ENCODE peak calls at places on chromosomes 13 and 19, in ten cellular contexts. F is cardiac muscle cell; A is stimulated activated CD8-positive, alpha-beta memory T cell treated with anti-CD3 and anti-CD28 coated beads, Interleukin-2, amount 100 ng/mL, for 48 hours; K is HCEC 1CT; Y is fibroblast of pulmonary artery; P is GM03348; B is NCI-H1930; E is GM10248; D is activated CD8-positive, alpha-beta memory T cell treated with anti-CD3 and anti-CD28 coated beads for 1 hour; S is GM13977. X is an unnamed sample.

GRCh38 chr13:26759156-26759906 is 1.3 kb downstream of the GPR12 start:
- DNase-seq in F (no peak), D (no peak), S (no peak), P (no peak), A (no peak), K (no peak), Y (no peak), E (no peak), B (no peak), X (no peak)

GRCh38 chr19:47005164-47005641 is 14.4 kb upstream of the NPAS1 start:
- DNase-seq in S (no peak), E (no peak), F (no peak), Y (no peak), D (no peak), K (no peak), A (no peak), P (no peak), B (no peak), X (no peak)

GRCh38 chr13:111042661-111043226 is 72.4 kb upstream of the ARHGEF7 start:
- DNase-seq in B (no peak), P (no peak), Y (no peak), E (no peak), S (no peak), F (no peak), A (no peak), K (no peak), D (no peak), X (no peak)

GRCh38 chr19:3028305-3029069 is 593 bp downstream of the TLE2 start:
- DNase-seq in P (no peak), K (no peak), F (no peak), Y (no peak), D (no peak), S (no peak), B (no peak), E (no peak), A (no peak), X (no peak)

GRCh38 chr13:98480915-98481510 is 95.9 kb downstream of the STK24 start:
- DNase-seq in A (peak), P (no peak), Y (no peak), E (peak), K (no peak), D (no peak), B (no peak), F (peak), S (peak), X (peak)

GRCh38 chr13:110350509-110350908 is 43.4 kb downstream of the COL4A2 start:
- DNase-seq in P (no peak), B (no peak), Y (no peak), K (no peak), E (no peak), S (no peak), A (no peak), F (no peak), D (no peak), X (no peak)

GRCh38 chr13:74555291-74556001 is 421.2 kb upstream of the KLF12 start:
- DNase-seq in Y (no peak), B (no peak), A (no peak), D (no peak), S (no peak), E (no peak), F (no peak), P (no peak), K (no peak), X (no peak)

GRCh38 chr19:11168568-11168967 is 13.0 kb upstream of the SPC24 start:
- DNase-seq in E (no peak), D (no peak), P (peak), B (no peak), K (peak), A (no peak), Y (peak), S (no peak), F (peak), X (no peak)

GRCh38 chr13:45325806-45326205 is 15.2 kb downstream of the TPT1 start:
- DNase-seq in A (no peak), D (no peak), K (peak), E (no peak), P (peak), S (no peak), B (no peak), Y (peak), F (peak), X (no peak)

GRCh38 chr13:110468986-110469495 is 92.5 kb downstream of the RAB20 start:
- DNase-seq in Y (no peak), F (no peak), S (no peak), K (no peak), D (no peak), E (no peak), P (no peak), B (no peak), A (no peak), X (no peak)

GRCh38 chr13:75153834-75154233 is 328.1 kb downstream of the TBC1D4 start:
- DNase-seq in S (no peak), F (peak), D (no peak), A (no peak), B (no peak), Y (peak), P (peak), K (no peak), E (no peak), X (no peak)

GRCh38 chr13:80011448-80012212 is 329.3 kb downstream of the SPRY2 start:
- DNase-seq in K (no peak), B (no peak), Y (peak), E (no peak), S (no peak), D (no peak), F (peak), A (no peak), P (no peak), X (no peak)

GRCh38 chr13:107277911-107278310 is 710.0 kb upstream of the ARGLU1 start:
- DNase-seq in F (no peak), B (no peak), K (peak), E (no peak), P (no peak), Y (no peak), D (no peak), A (no peak), S (no peak), X (no peak)

GRCh38 chr13:108595416-108596257 is 33.8 kb upstream of the MYO16 start:
- DNase-seq in K (no peak), S (no peak), A (no peak), P (no peak), B (no peak), F (no peak), D (no peak), E (no peak), Y (no peak), X (no peak)

GRCh38 chr19:40348961-40349507 is 539 bp downstream of the PLD3 start:
- DNase-seq in E (no peak), K (peak), Y (peak), A (no peak), F (peak), S (no peak), P (peak), B (no peak), D (no peak), X (no peak)

GRCh38 chr19:45423589-45424190 is at the start of gene ERCC1:
- DNase-seq in P (peak), B (peak), Y (peak), E (peak), D (no peak), F (peak), A (peak), K (peak), S (peak), X (peak)

GRCh38 chr13:45113809-45114208 is 6.5 kb upstream of the GTF2F2 start:
- DNase-seq in B (no peak), D (no peak), Y (no peak), S (no peak), K (no peak), P (no peak), F (no peak), E (no peak), A (no peak), X (no peak)

GRCh38 chr19:47146920-47147319 is 16.3 kb downstream of the SAE1 start:
- DNase-seq in A (no peak), D (no peak), E (no peak), S (no peak), F (no peak), K (no peak), P (no peak), B (no peak), Y (no peak), X (no peak)

GRCh38 chr19:3013261-3013725 is 15.8 kb downstream of the TLE2 start:
- DNase-seq in K (no peak), E (no peak), F (no peak), D (no peak), B (no peak), A (no peak), P (no peak), Y (no peak), S (no peak), X (no peak)

GRCh38 chr13:60511637-60512036 is 114.6 kb downstream of the TDRD3 start:
- DNase-seq in D (no peak), S (no peak), K (no peak), A (no peak), B (no peak), F (peak), E (no peak), P (no peak), Y (no peak), X (no peak)

GRCh38 chr13:71867101-71867814 is at the start of gene DACH1:
- DNase-seq in K (peak), D (no peak), E (peak), S (peak), B (no peak), A (no peak), F (peak), P (peak), Y (peak), X (no peak)

GRCh38 chr13:71699342-71699741 is 167.7 kb downstream of the DACH1 start:
- DNase-seq in B (no peak), A (no peak), D (no peak), P (no peak), S (no peak), K (no peak), Y (no peak), F (no peak), E (no peak), X (no peak)

GRCh38 chr13:51479199-51479523 is 26.3 kb upstream of the INTS6 start:
- DNase-seq in K (peak), S (no peak), Y (peak), A (no peak), P (peak), E (no peak), D (no peak), B (no peak), F (peak), X (no peak)

GRCh38 chr13:98761126-98761978 is 8.9 kb upstream of the SLC15A1 start:
- DNase-seq in S (peak), E (peak), B (no peak), P (peak), A (no peak), D (no peak), F (peak), K (peak), Y (peak), X (no peak)

GRCh38 chr13:44331912-44332840 is 41.4 kb upstream of the SERP2 start:
- DNase-seq in F (peak), E (no peak), S (no peak), P (peak), A (no peak), K (peak), B (no peak), Y (peak), D (no peak), X (no peak)

GRCh38 chr19:7069904-7070226 is 362 bp downstream of the ZNF557 start:
- DNase-seq in K (peak), D (no peak), F (no peak), P (no peak), B (no peak), S (no peak), A (no peak), E (no peak), Y (no peak), X (no peak)

GRCh38 chr19:4606921-4607678 is 32.2 kb upstream of the TNFAIP8L1 start:
- DNase-seq in D (no peak), F (peak), Y (no peak), P (no peak), E (no peak), S (no peak), K (no peak), B (no peak), A (no peak), X (no peak)